ENCODE peak calls at places on chromosomes 12 and 14, in six cellular contexts. Q is CD4-positive, alpha-beta memory T cell; P is kidney tubule cell; V is EL; G is NCI-H146; S is GM04503. Z is an unnamed sample.

GRCh38 chr14:69712637-69713088 is 54.3 kb upstream of the SRSF5 start:
- DNase-seq in Q (peak), P (no peak), V (no peak), G (peak), S (no peak), Z (peak)

GRCh38 chr14:99516156-99517045 is 35.2 kb downstream of the CCNK start:
- DNase-seq in Q (peak), P (no peak), V (no peak), G (no peak), S (no peak), Z (no peak)

GRCh38 chr14:74913986-74914573 is 9.0 kb downstream of the RPS6KL1 start:
- DNase-seq in Q (no peak), P (peak), V (peak), G (peak), S (peak), Z (peak)

GRCh38 chr12:104727866-104728449 is 230.1 kb downstream of the SLC41A2 start:
- DNase-seq in Q (no peak), P (no peak), V (no peak), G (no peak), S (no peak), Z (no peak)

GRCh38 chr12:23005387-23005786 is 380.4 kb downstream of the ETNK1 start:
- DNase-seq in Q (no peak), P (no peak), V (no peak), G (no peak), S (no peak), Z (no peak)

GRCh38 chr14:82388488-82388887 is 854.8 kb upstream of the SEL1L start:
- DNase-seq in Q (no peak), P (no peak), V (no peak), G (no peak), S (no peak), Z (no peak)

GRCh38 chr12:55188974-55189556 is 31.8 kb upstream of the OR10A7 start:
- DNase-seq in Q (peak), P (peak), V (peak), G (peak), S (peak), Z (peak)

GRCh38 chr14:89360277-89360676 is 56.8 kb downstream of the FOXN3 start:
- DNase-seq in Q (no peak), P (no peak), V (no peak), G (no peak), S (no peak), Z (no peak)

GRCh38 chr12:13173012-13173441 is 23.5 kb upstream of the EMP1 start:
- DNase-seq in Q (no peak), P (peak), V (peak), G (no peak), S (peak), Z (no peak)

GRCh38 chr12:75805905-75806304 is 225.7 kb downstream of the PHLDA1 start:
- DNase-seq in Q (no peak), P (no peak), V (no peak), G (no peak), S (no peak), Z (no peak)

GRCh38 chr12:10214131-10214876 is 1.6 kb downstream of the GABARAPL1 start:
- DNase-seq in Q (peak), P (peak), V (peak), G (peak), S (no peak), Z (no peak)

GRCh38 chr12:118780939-118781338 is 200.4 kb upstream of the SRRM4 start:
- DNase-seq in Q (no peak), P (no peak), V (no peak), G (no peak), S (no peak), Z (no peak)

GRCh38 chr14:60965402-60965801 is 15.5 kb downstream of the TRMT5 start:
- DNase-seq in Q (no peak), P (peak), V (peak), G (no peak), S (peak), Z (no peak)

GRCh38 chr14:22838631-22839041 is 2.3 kb downstream of the MMP14 start:
- DNase-seq in Q (no peak), P (peak), V (peak), G (no peak), S (no peak), Z (no peak)

GRCh38 chr14:95375539-95376109 is 55.9 kb upstream of the CLMN start:
- DNase-seq in Q (no peak), P (no peak), V (no peak), G (no peak), S (no peak), Z (no peak)

GRCh38 chr12:96399919-96400630 is at the start of gene CDK17:
- DNase-seq in Q (peak), P (peak), V (peak), G (peak), S (no peak), Z (peak)

Z was measured in NCI-H345.